ENCODE peak calls at places on chromosomes 12 and 14, in nine cellular contexts. W is COR-L47, M is DMS 273 treated with DMSO at 0.1 percent for 48 hours, H is HCT116, U is iPS DF 19.7, E is fibroblast of pulmonary artery, G is NCI-H2029 treated with DMSO at 0.1 percent for 48 hours, Y is endothelial cell, J is Calu3. T is an unnamed sample.

GRCh38 chr14:85479306-85479705 is 50.6 kb upstream of the FLRT2 start:
- DNase-seq in W (no peak), M (no peak), H (no peak), U (no peak), E (no peak), G (no peak), Y (no peak), J (no peak), T (no peak)

GRCh38 chr12:46556820-46557524 is 184.4 kb upstream of the SLC38A2 start:
- DNase-seq in W (no peak), M (no peak), H (peak; percentile 83), U (no peak), E (peak; percentile 66), G (no peak), Y (no peak), J (no peak), T (no peak)

GRCh38 chr12:94875525-94875924 is 128.0 kb downstream of the NDUFA12 start:
- DNase-seq in W (peak; percentile 48), M (peak; percentile 8), H (peak; percentile 65), U (peak; percentile 35), E (peak; percentile 17), G (peak; percentile 63), Y (peak; percentile 29), J (peak; percentile 55), T (peak; percentile 49)

GRCh38 chr12:45666452-45667215 is 62.9 kb upstream of the ARID2 start:
- DNase-seq in W (no peak), M (no peak), H (no peak), U (no peak), E (peak; percentile 53), G (no peak), Y (no peak), J (no peak), T (no peak)

GRCh38 chr14:104345316-104346111 is 207.1 kb downstream of the KIF26A start:
- DNase-seq in W (peak; percentile 92), M (no peak), H (no peak), U (no peak), E (no peak), G (no peak), Y (no peak), J (no peak), T (no peak)

GRCh38 chr12:25151476-25151875 is 43.5 kb downstream of the DNAI7 start:
- DNase-seq in W (no peak), M (no peak), H (no peak), U (no peak), E (peak; percentile 96), G (no peak), Y (peak; percentile 7), J (peak; percentile 7), T (peak; percentile 28)

GRCh38 chr14:50734950-50735697 is 67.0 kb upstream of the SAV1 start:
- DNase-seq in W (no peak), M (no peak), H (no peak), U (no peak), E (no peak), G (no peak), Y (no peak), J (no peak), T (no peak)

GRCh38 chr14:104891121-104891551 is 26.1 kb downstream of the CEP170B start:
- DNase-seq in W (no peak), M (no peak), H (no peak), U (no peak), E (no peak), G (no peak), Y (no peak), J (no peak), T (no peak)

GRCh38 chr12:89544027-89544426 is 18.2 kb upstream of the POC1B start:
- DNase-seq in W (no peak), M (no peak), H (no peak), U (no peak), E (no peak), G (no peak), Y (no peak), J (no peak), T (no peak)

GRCh38 chr12:52526511-52526951 is 6.3 kb upstream of the KRT5 start:
- DNase-seq in W (no peak), M (no peak), H (no peak), U (no peak), E (no peak), G (no peak), Y (no peak), J (no peak), T (no peak)

GRCh38 chr12:68481181-68481941 is 129.3 kb upstream of the RAP1B start:
- DNase-seq in W (no peak), M (no peak), H (no peak), U (no peak), E (no peak), G (no peak), Y (no peak), J (no peak), T (no peak)

GRCh38 chr14:89588016-89588415 is 171.0 kb upstream of the FOXN3 start:
- DNase-seq in W (no peak), M (no peak), H (no peak), U (no peak), E (no peak), G (no peak), Y (no peak), J (no peak), T (no peak)

GRCh38 chr14:55388160-55388559 is 23.5 kb downstream of the ATG14 start:
- DNase-seq in W (no peak), M (no peak), H (no peak), U (no peak), E (no peak), G (no peak), Y (no peak), J (no peak), T (no peak)

GRCh38 chr12:101209319-101210302 is at the start of gene SLC5A8:
- DNase-seq in W (peak; percentile 21), M (no peak), H (no peak), U (no peak), E (no peak), G (no peak), Y (peak; percentile 11), J (peak; percentile 37), T (no peak)

GRCh38 chr12:14157129-14157747 is 175.8 kb upstream of the GRIN2B start:
- DNase-seq in W (no peak), M (no peak), H (no peak), U (no peak), E (no peak), G (no peak), Y (no peak), J (no peak), T (no peak)

GRCh38 chr12:130144256-130144655 is 18.0 kb upstream of the FZD10 start:
- DNase-seq in W (no peak), M (no peak), H (no peak), U (no peak), E (no peak), G (no peak), Y (no peak), J (no peak), T (no peak)

GRCh38 chr14:67241416-67242362 is at the start of gene PALS1:
- DNase-seq in W (peak; percentile 61), M (peak; percentile 63), H (peak; percentile 53), U (no peak), E (peak; percentile 85), G (no peak), Y (peak; percentile 83), J (peak; percentile 49), T (peak; percentile 11)

GRCh38 chr14:104858811-104859426 is 6.1 kb upstream of the CEP170B start:
- DNase-seq in W (no peak), M (no peak), H (no peak), U (no peak), E (no peak), G (no peak), Y (no peak), J (no peak), T (no peak)

GRCh38 chr12:69095765-69096477 is 143.4 kb upstream of the CPSF6 start:
- DNase-seq in W (no peak), M (no peak), H (no peak), U (no peak), E (peak; percentile 25), G (no peak), Y (no peak), J (no peak), T (no peak)

GRCh38 chr12:122891661-122892525 is 4.0 kb downstream of the VPS37B start:
- DNase-seq in W (no peak), M (no peak), H (no peak), U (peak; percentile 72), E (peak; percentile 58), G (no peak), Y (no peak), J (peak; percentile 59), T (peak; percentile 87)

GRCh38 chr12:101581190-101581589 is 13.6 kb upstream of the MYBPC1 start:
- DNase-seq in W (no peak), M (no peak), H (no peak), U (no peak), E (no peak), G (no peak), Y (no peak), J (no peak), T (no peak)

GRCh38 chr12:51171884-51172514 is 936 bp downstream of the TFCP2 start:
- DNase-seq in W (no peak), M (no peak), H (no peak), U (no peak), E (peak; percentile 25), G (no peak), Y (peak; percentile 38), J (peak; percentile 24), T (no peak)

GRCh38 chr14:83638725-83639124 is 1891.2 kb upstream of the FLRT2 start:
- DNase-seq in W (no peak), M (no peak), H (no peak), U (no peak), E (no peak), G (no peak), Y (no peak), J (no peak), T (no peak)

GRCh38 chr12:124581792-124582424 is 14.5 kb upstream of the NCOR2 start:
- DNase-seq in W (no peak), M (no peak), H (no peak), U (no peak), E (no peak), G (no peak), Y (no peak), J (no peak), T (no peak)

GRCh38 chr14:86602263-86602662 is 1072.3 kb downstream of the FLRT2 start:
- DNase-seq in W (no peak), M (no peak), H (no peak), U (no peak), E (no peak), G (no peak), Y (no peak), J (no peak), T (no peak)

GRCh38 chr12:101414533-101415119 is 7.1 kb upstream of the ARL1 start:
- DNase-seq in W (peak; percentile 41), M (no peak), H (peak; percentile 73), U (no peak), E (peak; percentile 76), G (peak; percentile 73), Y (peak; percentile 55), J (peak; percentile 71), T (peak; percentile 57)

GRCh38 chr14:101019974-101020710 is 116.6 kb upstream of the RTL1 start:
- DNase-seq in W (no peak), M (no peak), H (no peak), U (no peak), E (no peak), G (no peak), Y (no peak), J (no peak), T (no peak)

GRCh38 chr14:91388551-91388975 is 29.1 kb downstream of the CCDC88C start:
- DNase-seq in W (no peak), M (no peak), H (no peak), U (no peak), E (no peak), G (no peak), Y (no peak), J (no peak), T (no peak)

GRCh38 chr12:113310489-113310888 is 24.4 kb downstream of the SLC8B1 start:
- DNase-seq in W (no peak), M (no peak), H (no peak), U (no peak), E (peak; percentile 44), G (no peak), Y (no peak), J (peak; percentile 25), T (peak; percentile 32)

GRCh38 chr14:95585971-95586620 is 51.2 kb downstream of the GLRX5 start:
- DNase-seq in W (no peak), M (no peak), H (no peak), U (no peak), E (no peak), G (no peak), Y (no peak), J (no peak), T (no peak)

GRCh38 chr14:104416383-104416782 is 163.2 kb upstream of the C14orf180 start:
- DNase-seq in W (no peak), M (no peak), H (no peak), U (no peak), E (no peak), G (no peak), Y (no peak), J (no peak), T (no peak)